ENCODE peak calls at places on chromosomes 4 and X, in six cellular contexts. T is SK-MEL-5, B is GM12864, Z is NCI-H1105, I is C1 segment of cervical spinal cord, J is body of pancreas. E is an unnamed sample.

GRCh38 chrX:150489359-150490015 is 78.9 kb upstream of the MTM1 start:
- DNase-seq in B (no peak), T (no peak), Z (no peak), J (no peak), I (no peak), E (peak)

GRCh38 chrX:134171661-134172587 is 65.1 kb upstream of the CCDC160 start:
- DNase-seq in B (no peak), I (peak), J (peak), T (no peak), Z (no peak), E (no peak)

GRCh38 chr4:153038493-153039311 is 102.6 kb downstream of the FHDC1 start:
- DNase-seq in Z (peak), B (no peak), I (no peak), J (no peak), T (no peak), E (no peak)

GRCh38 chr4:188822698-188823097 is 683.5 kb downstream of the TRIML1 start:
- DNase-seq in I (no peak), J (no peak), Z (no peak), T (no peak), B (no peak), E (no peak)

GRCh38 chr4:54661156-54661555 is 3.4 kb downstream of the KIT start:
- DNase-seq in T (no peak), J (no peak), Z (no peak), B (no peak), I (no peak), E (peak)

GRCh38 chr4:1382776-1383727 is 23.2 kb downstream of the NKX1-1 start:
- DNase-seq in J (peak), I (no peak), Z (no peak), T (no peak), B (no peak), E (no peak)

GRCh38 chr4:168410681-168411080 is 69.6 kb downstream of the DDX60L start:
- DNase-seq in J (no peak), I (no peak), B (no peak), Z (no peak), T (no peak), E (no peak)

GRCh38 chr4:77043507-77044131 is 32.2 kb downstream of the CCNI start:
- DNase-seq in J (no peak), Z (no peak), T (no peak), I (no peak), B (no peak), E (peak)

GRCh38 chr4:53490965-53491622 is 100.2 kb downstream of the LNX1 start:
- DNase-seq in Z (no peak), I (no peak), T (peak), J (peak), B (peak), E (peak)

GRCh38 chr4:19729873-19730735 is 521.6 kb upstream of the SLIT2 start:
- DNase-seq in J (no peak), I (no peak), Z (no peak), T (no peak), B (no peak), E (peak)

GRCh38 chr4:138039010-138039409 is 203.1 kb downstream of the SLC7A11 start:
- DNase-seq in B (no peak), T (no peak), Z (no peak), I (no peak), J (no peak), E (peak)

GRCh38 chr4:15778191-15778741 is at the start of gene CD38:
- DNase-seq in I (no peak), B (peak), Z (no peak), T (no peak), J (no peak), E (no peak)

GRCh38 chr4:13547563-13548041 is 3.3 kb upstream of the NKX3-2 start:
- DNase-seq in T (no peak), I (no peak), J (no peak), B (no peak), Z (no peak), E (no peak)

GRCh38 chr4:48295116-48295515 is 25.5 kb upstream of the TEC start:
- DNase-seq in Z (no peak), I (no peak), T (no peak), J (no peak), B (no peak), E (no peak)

GRCh38 chrX:25873196-25873595 is 264.9 kb upstream of the MAGEB18 start:
- DNase-seq in Z (no peak), T (no peak), B (no peak), I (no peak), J (peak), E (peak)

E was measured in fibroblast of lung.